ENCODE peak calls at places on chromosomes 11 and 22, in nine cellular contexts. J, E, X, A, I, P, C, Z and T are unnamed samples.

GRCh38 chr11:91220476-91221202 is 997.8 kb upstream of the CHORDC1 start:
- DNase-seq in J (no peak), E (no peak), X (no peak), A (no peak), I (no peak), P (no peak), C (no peak), Z (no peak), T (no peak)

GRCh38 chr11:88827018-88827676 is 238.6 kb downstream of the GRM5 start:
- DNase-seq in J (no peak), E (no peak), X (no peak), A (no peak), I (no peak), P (no peak), C (no peak), Z (no peak), T (no peak)

GRCh38 chr11:21814169-21814568 is 378.7 kb upstream of the ANO5 start:
- DNase-seq in J (no peak), E (no peak), X (no peak), A (no peak), I (no peak), P (no peak), C (no peak), Z (no peak), T (no peak)

GRCh38 chr11:95108159-95108611 is 18.5 kb downstream of the ENDOD1 start:
- DNase-seq in J (no peak), E (no peak), X (no peak), A (peak; percentile 63), I (no peak), P (peak; percentile 45), C (peak; percentile 29), Z (no peak), T (peak; percentile 52)

GRCh38 chr11:44556735-44557409 is 8.6 kb upstream of the CD82 start:
- DNase-seq in J (no peak), E (peak; percentile 78), X (peak; percentile 54), A (no peak), I (peak; percentile 52), P (peak; percentile 77), C (peak; percentile 65), Z (peak; percentile 35), T (peak; percentile 58)

GRCh38 chr11:64004590-64004984 is 18.3 kb downstream of the OTUB1 start:
- DNase-seq in J (no peak), E (no peak), X (no peak), A (no peak), I (no peak), P (no peak), C (no peak), Z (no peak), T (no peak)

GRCh38 chr22:37043828-37044538 is 7.6 kb upstream of the KCTD17 start:
- DNase-seq in J (no peak), E (no peak), X (peak; percentile 47), A (peak; percentile 57), I (peak; percentile 86), P (peak; percentile 88), C (peak; percentile 89), Z (peak; percentile 81), T (peak; percentile 76)

GRCh38 chr22:40634119-40634903 is 2.2 kb downstream of the MRTFA start:
- DNase-seq in J (no peak), E (peak; percentile 24), X (no peak), A (no peak), I (no peak), P (no peak), C (no peak), Z (no peak), T (no peak)

GRCh38 chr11:62071408-62071807 is 52.4 kb upstream of the INCENP start:
- DNase-seq in J (no peak), E (no peak), X (no peak), A (no peak), I (no peak), P (no peak), C (no peak), Z (no peak), T (no peak)

GRCh38 chr22:48100685-48101417 is 1338.4 kb downstream of the TBC1D22A start:
- DNase-seq in J (peak; percentile 42), E (peak; percentile 46), X (no peak), A (no peak), I (no peak), P (peak; percentile 10), C (no peak), Z (no peak), T (no peak)

GRCh38 chr11:76752321-76753175 is 30.6 kb upstream of the TSKU start:
- DNase-seq in J (no peak), E (peak; percentile 92), X (no peak), A (peak; percentile 41), I (no peak), P (peak; percentile 71), C (peak; percentile 85), Z (no peak), T (peak; percentile 68)

GRCh38 chr11:70409871-70410270 is 11.5 kb downstream of the CTTN start:
- DNase-seq in J (no peak), E (no peak), X (no peak), A (no peak), I (no peak), P (no peak), C (no peak), Z (no peak), T (no peak)

GRCh38 chr11:47466701-47467250 is 17.8 kb upstream of the RAPSN start:
- DNase-seq in J (no peak), E (peak; percentile 82), X (no peak), A (no peak), I (no peak), P (peak; percentile 60), C (peak; percentile 46), Z (no peak), T (no peak)

GRCh38 chr11:102109896-102110760 is at the start of gene YAP1:
- DNase-seq in J (peak; percentile 93), E (peak; percentile 94), X (peak; percentile 77), A (peak; percentile 86), I (peak; percentile 57), P (peak; percentile 88), C (peak; percentile 89), Z (peak; percentile 37), T (peak; percentile 86)
- TF ChIP-seq POLR2AphosphoS5 in J (no peak), E (peak; percentile 66), X (peak; percentile 61), A (peak; percentile 92), I (no peak), P (peak; percentile 71), C (peak; percentile 77), Z (no peak), T (peak; percentile 17)

DNA sequence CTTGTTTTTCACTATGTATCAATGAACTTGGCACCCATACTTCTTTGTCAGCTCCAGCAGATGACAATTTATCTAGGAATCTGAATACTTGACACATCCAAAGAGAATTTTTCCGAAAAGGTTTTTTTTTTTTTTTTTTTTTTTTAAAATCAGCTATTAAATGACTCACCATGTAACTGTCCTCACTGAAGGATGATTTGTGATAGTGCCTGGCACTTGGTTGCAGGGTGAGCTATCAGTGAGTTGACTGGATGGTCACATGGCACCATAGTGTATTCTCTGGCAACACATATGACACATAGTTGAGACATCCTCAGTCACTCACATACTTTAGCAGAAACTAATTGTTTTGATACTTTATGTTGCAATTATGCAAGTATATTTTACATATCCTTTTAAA is 133.4 kb upstream of the E2F8 start:
- DNase-seq in J (peak; percentile 65), E (no peak), X (no peak), A (no peak), I (no peak), P (no peak), C (no peak), Z (no peak), T (no peak)
- TF ChIP-seq POLR2AphosphoS5 in J (peak; percentile 20), E (peak; percentile 12), X (no peak), A (no peak), I (no peak), P (no peak), C (no peak), Z (no peak), T (no peak)

GRCh38 chr11:57773026-57773598 is 11.5 kb downstream of the CTNND1 start:
- DNase-seq in J (no peak), E (no peak), X (no peak), A (no peak), I (no peak), P (no peak), C (no peak), Z (no peak), T (no peak)

GRCh38 chr11:57776577-57776976 is 15.0 kb downstream of the CTNND1 start:
- DNase-seq in J (no peak), E (no peak), X (no peak), A (no peak), I (no peak), P (no peak), C (no peak), Z (no peak), T (no peak)

GRCh38 chr11:57776101-57776511 is 14.5 kb downstream of the CTNND1 start:
- DNase-seq in J (no peak), E (no peak), X (no peak), A (no peak), I (no peak), P (no peak), C (no peak), Z (no peak), T (no peak)

GRCh38 chr11:57777969-57778317 is 16.3 kb downstream of the CTNND1 start:
- DNase-seq in J (no peak), E (no peak), X (no peak), A (no peak), I (no peak), P (peak; percentile 65), C (peak; percentile 79), Z (no peak), T (peak; percentile 44)

GRCh38 chr11:57775474-57775873 is 13.9 kb downstream of the CTNND1 start:
- DNase-seq in J (no peak), E (no peak), X (no peak), A (no peak), I (no peak), P (no peak), C (no peak), Z (no peak), T (no peak)
- TF ChIP-seq POLR2AphosphoS5 in J (peak; percentile 25), E (no peak), X (no peak), A (no peak), I (no peak), P (no peak), C (no peak), Z (no peak), T (no peak)

GRCh38 chr11:75561426-75562047 is 516 bp upstream of the SERPINH1 start:
- DNase-seq in J (no peak), E (peak; percentile 65), X (no peak), A (no peak), I (no peak), P (no peak), C (no peak), Z (no peak), T (no peak)

GRCh38 chr11:75562048-75562835 is at the start of gene SERPINH1:
- DNase-seq in J (no peak), E (peak; percentile 97), X (peak; percentile 72), A (peak; percentile 88), I (no peak), P (peak; percentile 88), C (peak; percentile 90), Z (peak; percentile 93), T (peak; percentile 79)

GRCh38 chr11:75557649-75558494 is 4.2 kb upstream of the SERPINH1 start:
- DNase-seq in J (no peak), E (peak; percentile 89), X (no peak), A (peak; percentile 58), I (no peak), P (no peak), C (peak; percentile 41), Z (peak; percentile 51), T (peak; percentile 48)

GRCh38 chr11:75560644-75561043 is 1.4 kb upstream of the SERPINH1 start:
- DNase-seq in J (no peak), E (no peak), X (no peak), A (no peak), I (no peak), P (no peak), C (no peak), Z (no peak), T (no peak)

GRCh38 chr11:75558939-75559843 is 2.9 kb upstream of the SERPINH1 start:
- DNase-seq in J (no peak), E (no peak), X (no peak), A (no peak), I (no peak), P (no peak), C (no peak), Z (peak; percentile 83), T (no peak)
- TF ChIP-seq POLR2AphosphoS5 in J (peak; percentile 94), E (peak; percentile 71), X (no peak), A (no peak), I (no peak), P (no peak), C (peak; percentile 21), Z (no peak), T (no peak)